ENCODE peak calls at places on chromosomes 12 and 14, in six cellular contexts. O is stimulated activated CD4-positive, alpha-beta T cell treated with anti-CD3 and anti-CD28 coated beads, Interleukin-15, amount 100 ng/mL, for 1 hour; I is natural killer cell treated with Interleukin-12 subunit alpha and Interleukin-12 subunit beta and Interleukin-15 and Interleukin-18, amount 100 ng/mL, for 72 hours; S is breast epithelium; P is activated CD8-positive, alpha-beta memory T cell treated with anti-CD3 and anti-CD28 coated beads for 4 hours; X is HL-60. V is an unnamed sample.

GRCh38 chr14:49505026-49505766 is 81.0 kb downstream of the RPS29 start:
- DNase-seq in O (no peak), I (no peak), S (no peak), P (no peak), X (peak), V (no peak)

GRCh38 chr12:130214686-130215370 is 52.6 kb downstream of the FZD10 start:
- DNase-seq in O (no peak), I (no peak), S (peak), P (no peak), X (no peak), V (no peak)

GRCh38 chr14:67744057-67744456 is 42.4 kb downstream of the RDH12 start:
- DNase-seq in O (no peak), I (no peak), S (no peak), P (no peak), X (no peak), V (no peak)

GRCh38 chr12:55017421-55017820 is 2.4 kb upstream of the NEUROD4 start:
- DNase-seq in O (no peak), I (no peak), S (no peak), P (no peak), X (no peak), V (no peak)

GRCh38 chr14:72751276-72752033 is 142.4 kb downstream of the DPF3 start:
- DNase-seq in O (no peak), I (no peak), S (no peak), P (no peak), X (no peak), V (no peak)

GRCh38 chr14:51396222-51396815 is 156.3 kb downstream of the TMX1 start:
- DNase-seq in O (no peak), I (no peak), S (peak), P (no peak), X (no peak), V (peak)

GRCh38 chr12:3600039-3600720 is 109.2 kb downstream of the PRMT8 start:
- DNase-seq in O (no peak), I (peak), S (no peak), P (no peak), X (no peak), V (no peak)

GRCh38 chr14:103871596-103872480 is 24.5 kb upstream of the PPP1R13B start:
- DNase-seq in O (peak), I (peak), S (peak), P (peak), X (no peak), V (no peak)

GRCh38 chr14:76272349-76272748 is 103.6 kb upstream of the ESRRB start:
- DNase-seq in O (no peak), I (no peak), S (no peak), P (no peak), X (no peak), V (no peak)

GRCh38 chr12:119989619-119990381 is 764 bp downstream of the BICDL1 start:
- DNase-seq in O (peak), I (peak), S (peak), P (peak), X (peak), V (no peak)

GRCh38 chr14:95260537-95261440 is 58.9 kb downstream of the CLMN start:
- DNase-seq in O (no peak), I (no peak), S (peak), P (no peak), X (no peak), V (no peak)

GRCh38 chr12:28021704-28022103 is 49.2 kb upstream of the PTHLH start:
- DNase-seq in O (no peak), I (no peak), S (no peak), P (no peak), X (no peak), V (no peak)

GRCh38 chr12:71135077-71135811 is 22.6 kb downstream of the TSPAN8 start:
- DNase-seq in O (no peak), I (no peak), S (no peak), P (no peak), X (no peak), V (no peak)

GRCh38 chr14:51821822-51822221 is 38.6 kb upstream of the GNG2 start:
- DNase-seq in O (no peak), I (no peak), S (no peak), P (no peak), X (no peak), V (peak)

GRCh38 chr12:5043589-5044419 is at the start of gene KCNA5:
- DNase-seq in O (no peak), I (no peak), S (no peak), P (no peak), X (no peak), V (no peak)

GRCh38 chr12:132484183-132484890 is 5.6 kb upstream of the FBRSL1 start:
- DNase-seq in O (no peak), I (no peak), S (no peak), P (no peak), X (no peak), V (no peak)

GRCh38 chr14:98953544-98954346 is 318.3 kb downstream of the BCL11B start:
- DNase-seq in O (no peak), I (no peak), S (peak), P (no peak), X (peak), V (peak)

GRCh38 chr14:32545109-32545857 is 216.2 kb downstream of the AKAP6 start:
- DNase-seq in O (no peak), I (no peak), S (no peak), P (no peak), X (no peak), V (no peak)

GRCh38 chr12:92914170-92914569 is 14.9 kb downstream of the EEA1 start:
- DNase-seq in O (no peak), I (no peak), S (no peak), P (no peak), X (no peak), V (no peak)

GRCh38 chr14:105340821-105341408 is 26.4 kb downstream of the PACS2 start:
- DNase-seq in O (no peak), I (no peak), S (no peak), P (no peak), X (no peak), V (no peak)

GRCh38 chr12:100345020-100345767 is 11.7 kb upstream of the SLC17A8 start:
- DNase-seq in O (no peak), I (no peak), S (no peak), P (no peak), X (no peak), V (no peak)

GRCh38 chr14:103103461-103104388 is 9.2 kb downstream of the EXOC3L4 start:
- DNase-seq in O (no peak), I (no peak), S (no peak), P (no peak), X (peak), V (no peak)

GRCh38 chr12:72547593-72547992 is 275.4 kb downstream of the TRHDE start:
- DNase-seq in O (no peak), I (no peak), S (no peak), P (no peak), X (no peak), V (no peak)

GRCh38 chr12:124929649-124930419 is 15.4 kb upstream of the UBC start:
- DNase-seq in O (no peak), I (no peak), S (no peak), P (no peak), X (no peak), V (no peak)

GRCh38 chr14:103343905-103344797 is 10.1 kb downstream of the EIF5 start:
- DNase-seq in O (no peak), I (no peak), S (no peak), P (no peak), X (no peak), V (no peak)

GRCh38 chr14:64554551-64554950 is 4.8 kb downstream of the PPP1R36 start:
- DNase-seq in O (no peak), I (no peak), S (no peak), P (no peak), X (no peak), V (no peak)

GRCh38 chr14:90715495-90715894 is 100.7 kb downstream of the TTC7B start:
- DNase-seq in O (no peak), I (no peak), S (no peak), P (no peak), X (no peak), V (no peak)

GRCh38 chr12:89542912-89543592 is 17.2 kb upstream of the POC1B start:
- DNase-seq in O (no peak), I (peak), S (peak), P (peak), X (peak), V (peak)

V was measured in GM04503.